ENCODE peak calls at places on chromosome 15, in four cellular contexts. V, I, T and G are unnamed samples. For H3K36me3, the result is how much of the 10 kb centered on the place peaks cover.

GRCh38 chr15:35728176-35728938 is 182.4 kb upstream of the DPH6 start:
- DNase-seq in V (no peak), I (no peak), T (no peak), G (peak)

GRCh38 chr15:58146734-58147133 is 8.6 kb downstream of the AQP9 start:
- DNase-seq in V (no peak), I (no peak), T (no peak), G (no peak)

GRCh38 chr15:69107025-69107620 is 53.3 kb upstream of the GLCE start:
- DNase-seq in V (no peak), I (no peak), T (no peak), G (no peak)

GRCh38 chr15:70752142-70752754 is 11.1 kb downstream of the UACA start:
- DNase-seq in V (no peak), I (no peak), T (peak), G (peak)

GRCh38 chr15:98978153-98978552 is 29.4 kb downstream of the PGPEP1L start:
- DNase-seq in V (no peak), I (no peak), T (peak), G (no peak)

GRCh38 chr15:79209690-79210089 is 72.8 kb upstream of the ANKRD34C start:
- DNase-seq in V (no peak), I (no peak), T (no peak), G (no peak)

GRCh38 chr15:46277451-46277850 is 642.6 kb downstream of the SQOR start:
- DNase-seq in V (no peak), I (no peak), T (no peak), G (no peak)

GRCh38 chr15:33296050-33296449 is 14.7 kb upstream of the RYR3 start:
- DNase-seq in V (no peak), I (no peak), T (no peak), G (no peak)

GRCh38 chr15:101504866-101505609 is 15.5 kb upstream of the PCSK6 start:
- DNase-seq in V (no peak), I (no peak), T (peak), G (no peak)

GRCh38 chr15:78906310-78906608 is 33.6 kb downstream of the MORF4L1 start:
- DNase-seq in V (peak), I (no peak), T (peak), G (peak)

GRCh38 chr15:42385206-42385979 is 26.1 kb downstream of the CAPN3 start:
- DNase-seq in V (peak), I (peak), T (no peak), G (peak)

GRCh38 chr15:44666208-44667038 is 3.0 kb upstream of the SPG11 start:
- DNase-seq in V (no peak), I (no peak), T (no peak), G (no peak)

GRCh38 chr15:53759333-53759975 is at the start of gene WDR72:
- DNase-seq in V (no peak), I (peak), T (no peak), G (no peak)

GRCh38 chr15:51104512-51104911 is 9.8 kb upstream of the TNFAIP8L3 start:
- DNase-seq in V (peak), I (peak), T (peak), G (peak)

GRCh38 chr15:28975766-28976179 is 90.0 kb downstream of the APBA2 start:
- DNase-seq in V (no peak), I (peak), T (peak), G (peak)

GRCh38 chr15:70023769-70024491 is 73.8 kb downstream of the TLE3 start:
- DNase-seq in V (peak), I (no peak), T (peak), G (peak)

GRCh38 chr15:59236394-59236793 is 29.8 kb downstream of the LDHAL6B start:
- DNase-seq in V (no peak), I (no peak), T (no peak), G (no peak)

GRCh38 chr15:38699633-38700230 is 135.1 kb upstream of the RASGRP1 start:
- DNase-seq in V (peak), I (peak), T (peak), G (peak)

GRCh38 chr15:61528590-61528929 is 299.5 kb upstream of the RORA start:
- DNase-seq in V (no peak), I (no peak), T (no peak), G (no peak)

GRCh38 chr15:61527836-61528589 is 298.9 kb upstream of the RORA start:
- DNase-seq in V (no peak), I (no peak), T (no peak), G (no peak)

GRCh38 chr15:61530769-61531168 is 301.7 kb upstream of the RORA start:
- DNase-seq in V (no peak), I (no peak), T (no peak), G (no peak)
- TF ChIP-seq CTCF in V (no peak), I (no peak), T (no peak), G (no peak)

DNA sequence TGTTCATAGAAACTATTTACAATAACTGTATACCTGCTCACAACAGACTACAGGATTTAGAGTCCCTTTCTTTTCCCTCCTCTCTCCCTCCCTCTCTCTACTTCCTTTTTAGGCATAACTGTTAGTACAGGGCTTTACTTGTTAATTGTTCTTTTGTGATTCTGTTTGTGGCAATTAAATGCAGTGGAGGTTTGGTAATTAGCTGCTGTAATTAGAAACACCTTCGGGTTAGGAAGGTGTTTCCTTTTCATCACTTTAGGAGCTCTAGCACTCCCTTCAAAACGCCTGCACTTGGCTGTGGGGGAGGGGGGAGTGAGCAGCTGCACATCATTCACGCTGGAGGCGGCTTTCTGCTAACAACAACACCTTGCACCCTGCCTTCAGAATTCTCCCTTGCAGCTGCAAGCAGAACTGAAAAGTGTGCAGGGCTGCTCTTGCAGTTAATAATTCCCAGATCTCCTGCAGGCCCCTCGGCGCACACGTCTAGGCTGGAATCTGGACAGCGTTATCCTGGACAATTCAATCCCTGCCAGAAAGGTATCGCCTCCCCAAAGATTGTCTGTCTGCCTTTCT is 242.6 kb upstream of the RGMA start:
- DNase-seq in V (no peak), I (no peak), T (no peak), G (no peak)
- H3K27ac ChIP-seq in V (no peak), I (no peak), T (no peak), G (no peak)

GRCh38 chr15:97900006-97900405 is 60.5 kb upstream of the ARRDC4 start:
- DNase-seq in V (no peak), I (no peak), T (no peak), G (no peak)
- H3K36me3 ChIP-seq in V (under half), I (under half), T (under half), G (under half)

GRCh38 chr15:67108122-67108871 is 42.9 kb downstream of the SMAD3 start:
- DNase-seq in V (no peak), I (no peak), T (no peak), G (no peak)

GRCh38 chr15:67105991-67106763 is 40.8 kb downstream of the SMAD3 start:
- DNase-seq in V (no peak), I (no peak), T (no peak), G (no peak)

GRCh38 chr15:67107014-67107812 is 41.8 kb downstream of the SMAD3 start:
- DNase-seq in V (peak), I (peak), T (peak), G (peak)

GRCh38 chr15:67105065-67105951 is 39.9 kb downstream of the SMAD3 start:
- DNase-seq in V (peak), I (peak), T (peak), G (peak)

DNA sequence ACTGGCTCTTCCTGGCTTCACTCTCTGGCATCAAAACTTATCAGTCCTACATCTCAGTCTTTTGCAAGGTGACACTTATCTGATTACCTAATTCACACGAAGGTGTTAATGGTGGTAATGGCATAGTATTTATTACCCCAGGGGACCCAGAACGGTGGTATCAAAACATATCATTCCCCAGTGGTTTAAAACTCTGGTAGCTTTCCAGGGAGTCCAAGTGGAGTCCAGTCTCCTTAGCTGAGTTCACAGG is 41.3 kb downstream of the SMAD3 start:
- DNase-seq in V (no peak), I (no peak), T (no peak), G (no peak)
- TF ChIP-seq CTCF in V (no peak), I (no peak), T (no peak), G (no peak)

GRCh38 chr15:67915374-67916050 is 75.7 kb upstream of the RNU6-1 start:
- DNase-seq in V (peak), I (peak), T (peak), G (no peak)

GRCh38 chr15:67917636-67918035 is 77.8 kb upstream of the RNU6-1 start:
- DNase-seq in V (no peak), I (no peak), T (peak), G (no peak)

GRCh38 chr15:67916051-67916374 is 76.2 kb upstream of the RNU6-1 start:
- DNase-seq in V (no peak), I (no peak), T (no peak), G (no peak)

GRCh38 chr15:67917037-67917436 is 77.2 kb upstream of the RNU6-1 start:
- DNase-seq in V (no peak), I (peak), T (peak), G (no peak)

GRCh38 chr15:67916565-67916964 is 76.7 kb upstream of the RNU6-1 start:
- DNase-seq in V (no peak), I (no peak), T (peak), G (no peak)
- H3K27ac ChIP-seq in V (peak), I (peak), T (peak), G (no peak)

GRCh38 chr15:48516125-48516524 is 129.4 kb downstream of the FBN1 start:
- DNase-seq in V (no peak), I (no peak), T (no peak), G (no peak)
- H3K36me3 ChIP-seq in V (half or more), I (under half), T (under half), G (under half)

GRCh38 chr15:64459382-64459781 is 996 bp upstream of the ZNF609 start:
- DNase-seq in V (no peak), I (no peak), T (no peak), G (no peak)

GRCh38 chr15:64461577-64462162 is 1.3 kb downstream of the ZNF609 start:
- DNase-seq in V (peak), I (peak), T (no peak), G (peak)

GRCh38 chr15:64462492-64462891 is 2.1 kb downstream of the ZNF609 start:
- DNase-seq in V (no peak), I (no peak), T (no peak), G (no peak)

GRCh38 chr15:64460206-64460736 is at the start of gene ZNF609:
- DNase-seq in V (peak), I (peak), T (peak), G (peak)

GRCh38 chr15:64460737-64461576 is 579 bp downstream of the ZNF609 start:
- DNase-seq in V (no peak), I (peak), T (no peak), G (peak)
- TF ChIP-seq CTCF in V (no peak), I (no peak), T (no peak), G (no peak)

DNA sequence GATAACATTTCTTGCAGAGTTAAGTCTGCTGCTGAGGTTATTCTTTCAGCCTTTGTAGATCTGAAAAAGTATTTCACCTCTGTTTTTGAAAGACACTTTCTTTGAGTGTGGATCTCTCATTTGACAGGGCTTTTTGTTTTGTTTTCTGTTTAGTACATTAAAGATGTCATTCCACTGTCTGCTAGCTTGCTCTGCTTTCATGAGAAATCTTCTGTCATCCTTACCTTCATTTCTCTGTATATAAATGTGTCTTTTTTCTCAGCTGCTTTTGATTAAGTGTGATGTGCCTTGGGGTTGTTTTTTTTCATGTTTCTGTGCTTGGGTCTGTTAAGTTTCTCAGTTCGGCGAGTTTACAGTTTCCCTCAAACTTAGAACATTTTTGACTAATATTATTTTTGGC is 43.8 kb upstream of the CA12 start:
- DNase-seq in V (no peak), I (no peak), T (no peak), G (no peak)
- H3K27ac ChIP-seq in V (no peak), I (no peak), T (no peak), G (no peak)